ENCODE peak calls at places on chromosome 11, in four cellular contexts. O is GM12878, L is A549, A is HepG2. D is an unnamed sample.

GRCh38 chr11:4983851-4984250 is 10.8 kb upstream of the OR51L1 start:
- DNase-seq in O (no peak), L (no peak), A (no peak), D (no peak)

GRCh38 chr11:122653911-122654310 is 1.6 kb upstream of the UBASH3B start:
- DNase-seq in O (no peak), L (no peak), A (no peak), D (no peak)

GRCh38 chr11:131897976-131898375 is 527.6 kb downstream of the NTM start:
- DNase-seq in O (no peak), L (no peak), A (no peak), D (no peak)

GRCh38 chr11:3225826-3226750 is 6.1 kb downstream of the MRGPRE start:
- DNase-seq in O (no peak), L (no peak), A (no peak), D (peak)

GRCh38 chr11:57458410-57459111 is 1.8 kb upstream of the RTN4RL2 start:
- DNase-seq in O (no peak), L (no peak), A (no peak), D (peak)

GRCh38 chr11:87454246-87454645 is 416.5 kb downstream of the TMEM135 start:
- DNase-seq in O (peak), L (no peak), A (no peak), D (peak)

GRCh38 chr11:116563028-116563712 is 209.6 kb downstream of the BUD13 start:
- DNase-seq in O (no peak), L (peak), A (peak), D (no peak)

GRCh38 chr11:124086447-124086846 is 28.8 kb upstream of the VWA5A start:
- DNase-seq in O (no peak), L (no peak), A (no peak), D (peak)

GRCh38 chr11:131157678-131158077 is 212.7 kb upstream of the NTM start:
- DNase-seq in O (no peak), L (no peak), A (no peak), D (no peak)

GRCh38 chr11:2837096-2837601 is 48.4 kb downstream of the CDKN1C start:
- DNase-seq in O (no peak), L (peak), A (peak), D (peak)

GRCh38 chr11:104051806-104052205 is 15.4 kb downstream of the DDI1 start:
- DNase-seq in O (no peak), L (no peak), A (no peak), D (no peak)

GRCh38 chr11:47160753-47161133 is 15.9 kb downstream of the ARFGAP2 start:
- DNase-seq in O (no peak), L (peak), A (no peak), D (no peak)

GRCh38 chr11:353315-353857 is 15.9 kb upstream of the B4GALNT4 start:
- DNase-seq in O (no peak), L (no peak), A (peak), D (no peak)

GRCh38 chr11:126880872-126881271 is 119.7 kb downstream of the KIRREL3 start:
- DNase-seq in O (no peak), L (no peak), A (no peak), D (no peak)

GRCh38 chr11:47672283-47672730 is 29.9 kb upstream of the MTCH2 start:
- DNase-seq in O (no peak), L (no peak), A (no peak), D (no peak)

GRCh38 chr11:7353100-7353499 is 101.4 kb downstream of the SYT9 start:
- DNase-seq in O (peak), L (peak), A (peak), D (no peak)

GRCh38 chr11:19727246-19727645 is 14.6 kb downstream of the NAV2 start:
- DNase-seq in O (no peak), L (no peak), A (no peak), D (peak)

GRCh38 chr11:122843281-122844150 is 5.2 kb downstream of the CRTAM start:
- DNase-seq in O (no peak), L (no peak), A (peak), D (no peak)

GRCh38 chr11:68524213-68524612 is 63.7 kb downstream of the PPP6R3 start:
- DNase-seq in O (no peak), L (no peak), A (no peak), D (peak)

GRCh38 chr11:126153999-126154398 is 57.5 kb downstream of the RPUSD4 start:
- DNase-seq in O (no peak), L (no peak), A (no peak), D (no peak)

GRCh38 chr11:59463176-59463575 is 6.4 kb downstream of the OR4D6 start:
- DNase-seq in O (no peak), L (no peak), A (no peak), D (no peak)

GRCh38 chr11:2741377-2742131 is 41.8 kb upstream of the KCNQ1OT1 start:
- DNase-seq in O (no peak), L (peak), A (no peak), D (no peak)

DNA sequence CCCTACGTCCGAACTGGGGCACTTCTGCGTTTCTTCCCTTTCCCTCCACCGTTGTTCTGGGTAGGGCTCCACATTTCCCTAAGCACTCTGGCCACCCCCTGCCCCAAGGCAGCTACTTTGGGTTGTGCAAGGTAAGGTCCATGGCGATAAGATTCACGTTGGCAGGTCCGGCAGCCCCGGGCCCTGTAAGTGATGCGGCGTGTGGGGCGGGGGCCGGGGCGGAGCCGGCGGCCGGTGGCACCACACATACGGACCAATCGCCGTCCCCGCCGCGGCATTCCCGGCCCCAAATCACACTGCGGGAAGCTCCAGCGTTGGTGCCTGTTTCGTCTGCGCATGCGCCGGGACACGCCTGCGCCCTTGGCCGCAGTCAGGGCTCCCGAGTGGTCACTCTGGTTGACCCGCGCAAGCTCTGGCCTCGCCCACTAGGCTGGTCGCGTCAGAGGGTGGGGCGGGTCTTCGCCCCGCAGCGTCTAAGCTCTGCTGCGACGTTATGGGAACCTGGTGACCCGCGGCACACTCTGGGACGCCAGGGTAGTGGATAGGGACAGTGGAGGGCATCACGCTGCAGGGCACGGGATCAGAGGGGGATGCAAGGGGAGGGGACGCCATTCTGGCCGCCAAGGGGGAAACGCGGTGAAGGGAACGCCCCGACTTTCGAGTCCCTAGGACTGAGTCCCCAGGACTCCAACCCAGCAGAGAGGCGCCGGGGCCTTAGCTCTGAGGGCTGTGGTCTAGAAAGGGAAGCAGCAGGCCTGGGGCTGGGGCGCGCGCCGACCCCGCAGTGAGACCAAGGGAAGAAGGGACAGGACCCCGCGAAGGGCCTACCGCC is 1.6 kb downstream of the FADS1 start:
- DNase-seq in O (peak), L (peak), A (peak), D (peak)
- TF ChIP-seq PBX3 in O (no peak), L (peak), A (no peak), D (peak)

GRCh38 chr11:76668362-76669155 is 2.0 kb downstream of the LRRC32 start:
- DNase-seq in O (no peak), L (no peak), A (no peak), D (no peak)

GRCh38 chr11:76667271-76667818 is 3.2 kb downstream of the LRRC32 start:
- DNase-seq in O (no peak), L (no peak), A (no peak), D (no peak)

GRCh38 chr11:76666408-76666807 is 4.1 kb downstream of the LRRC32 start:
- DNase-seq in O (no peak), L (no peak), A (no peak), D (no peak)

GRCh38 chr11:76666830-76667229 is 3.7 kb downstream of the LRRC32 start:
- DNase-seq in O (no peak), L (no peak), A (no peak), D (no peak)

DNA sequence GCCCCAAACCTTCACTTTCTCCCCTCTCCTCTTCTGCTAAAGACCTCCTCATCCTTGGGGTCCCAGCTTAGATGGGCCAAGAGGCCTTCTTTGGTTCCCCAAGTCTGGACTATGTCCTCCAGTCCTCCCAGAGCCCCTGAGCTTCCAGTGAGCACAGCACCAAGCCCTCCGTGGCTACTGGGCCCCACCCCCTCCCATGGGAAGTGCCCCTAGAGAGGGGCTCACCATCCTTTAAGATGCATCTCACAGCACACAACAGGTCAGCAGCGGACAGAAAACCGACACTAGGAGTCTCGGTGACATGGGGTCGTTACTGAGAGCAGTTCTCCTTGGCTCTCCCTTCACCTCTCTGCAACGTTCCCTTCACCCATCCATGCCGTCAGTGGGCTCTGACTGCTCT is 2.7 kb downstream of the LRRC32 start:
- DNase-seq in O (no peak), L (no peak), A (no peak), D (no peak)
- TF ChIP-seq PBX3 in O (no peak), L (no peak), A (no peak), D (no peak)

DNA sequence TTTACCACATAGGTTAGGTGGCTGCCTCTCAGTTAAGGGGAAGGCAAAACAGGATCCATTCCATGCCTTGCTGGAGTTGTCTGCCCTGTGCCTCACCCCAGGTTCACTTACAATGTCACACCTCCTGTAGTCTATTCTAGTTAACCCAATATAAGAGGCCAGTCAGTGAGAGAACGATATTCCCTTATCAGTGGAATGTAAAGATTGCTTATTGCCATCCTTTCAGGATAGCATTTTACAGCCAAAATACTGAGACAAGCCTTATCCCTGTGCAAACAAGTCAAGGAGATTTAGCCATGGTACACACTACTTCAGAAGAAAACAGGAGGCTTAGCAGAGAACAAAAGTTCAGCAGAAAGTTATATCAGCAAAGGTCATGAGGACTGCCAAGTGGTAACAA is 5.5 kb downstream of the CYP2R1 start:
- DNase-seq in O (no peak), L (no peak), A (peak), D (no peak)
- TF ChIP-seq PBX3 in O (no peak), L (no peak), A (no peak), D (no peak)

GRCh38 chr11:27209562-27210005 is 153.4 kb downstream of the CCDC34 start:
- DNase-seq in O (no peak), L (peak), A (peak), D (no peak)
- TF ChIP-seq PBX3 in O (no peak), L (peak), A (no peak), D (peak)

GRCh38 chr11:27720277-27720830 is 20.1 kb upstream of the BDNF start:
- DNase-seq in O (no peak), L (peak), A (no peak), D (peak)

GRCh38 chr11:27721505-27722116 is 21.4 kb upstream of the BDNF start:
- DNase-seq in O (no peak), L (no peak), A (no peak), D (no peak)

GRCh38 chr11:27723685-27724084 is 23.4 kb upstream of the BDNF start:
- DNase-seq in O (no peak), L (no peak), A (no peak), D (no peak)

GRCh38 chr11:27722945-27723344 is 22.7 kb upstream of the BDNF start:
- DNase-seq in O (no peak), L (no peak), A (no peak), D (peak)

GRCh38 chr11:27722117-27722844 is 22.0 kb upstream of the BDNF start:
- DNase-seq in O (no peak), L (peak), A (no peak), D (peak)
- TF ChIP-seq PBX3 in O (no peak), L (no peak), A (no peak), D (no peak)

D was measured in SK-N-SH.